ENCODE peak calls at places on chromosomes 6 and 20, in five cellular contexts. J, L, X, O and B are unnamed samples.

GRCh38 chr6:33547499-33547898 is 32.6 kb downstream of the BAK1 start:
- DNase-seq in J (no peak), L (no peak), X (no peak), O (no peak), B (no peak)

GRCh38 chr6:37501632-37502466 is 2.2 kb upstream of the CCDC167 start:
- DNase-seq in J (no peak), L (no peak), X (no peak), O (no peak), B (no peak)

GRCh38 chr6:131958551-131959470 is 7.6 kb upstream of the CCN2 start:
- DNase-seq in J (no peak), L (no peak), X (peak; percentile 57), O (peak; percentile 72), B (no peak)

GRCh38 chr6:144219056-144219685 is 66.0 kb upstream of the UTRN start:
- DNase-seq in J (no peak), L (no peak), X (no peak), O (peak; percentile 56), B (no peak)

GRCh38 chr6:43823879-43824740 is 54.1 kb downstream of the VEGFA start:
- DNase-seq in J (no peak), L (no peak), X (peak; percentile 87), O (peak; percentile 84), B (no peak)

GRCh38 chr6:79604583-79605037 is 26.5 kb upstream of the SH3BGRL2 start:
- DNase-seq in J (no peak), L (peak; percentile 16), X (no peak), O (peak; percentile 63), B (no peak)

GRCh38 chr6:14123331-14124105 is 5.9 kb downstream of the CD83 start:
- DNase-seq in J (no peak), L (no peak), X (no peak), O (no peak), B (no peak)

GRCh38 chr20:63978319-63979220 is 872 bp downstream of the SAMD10 start:
- DNase-seq in J (peak; percentile 82), L (no peak), X (peak; percentile 89), O (peak; percentile 90), B (no peak)

GRCh38 chr6:28458577-28458976 is 15.3 kb upstream of the ZSCAN23 start:
- DNase-seq in J (no peak), L (no peak), X (no peak), O (no peak), B (no peak)

GRCh38 chr6:3561745-3562144 is 104.9 kb upstream of the SLC22A23 start:
- DNase-seq in J (no peak), L (no peak), X (no peak), O (peak; percentile 30), B (no peak)

GRCh38 chr6:42720739-42721138 is 1.7 kb downstream of the PRPH2 start:
- DNase-seq in J (no peak), L (no peak), X (no peak), O (no peak), B (no peak)

GRCh38 chr20:53934421-53935352 is 135.7 kb downstream of the BCAS1 start:
- DNase-seq in J (peak; percentile 60), L (no peak), X (no peak), O (no peak), B (no peak)

GRCh38 chr6:31170600-31170881 is at the start of gene POU5F1:
- DNase-seq in J (no peak), L (no peak), X (no peak), O (no peak), B (no peak)

GRCh38 chr6:130424704-130425103 is 58.9 kb downstream of the TMEM200A start:
- DNase-seq in J (no peak), L (no peak), X (no peak), O (no peak), B (no peak)
- H3K27ac ChIP-seq in J (no peak overlapping the region), L (no peak overlapping the region), X (no peak overlapping the region), O (no peak overlapping the region), B (no peak overlapping the region)

GRCh38 chr20:57439993-57440392 is 48.8 kb downstream of the RBM38 start:
- DNase-seq in J (no peak), L (no peak), X (no peak), O (no peak), B (no peak)
- H3K27ac ChIP-seq in J (peak overlapping the region; percentile 92), L (peak overlapping the region; percentile 61), X (peak overlapping the region; percentile 84), O (peak overlapping the region; percentile 67), B (peak overlapping the region; percentile 97)

DNA sequence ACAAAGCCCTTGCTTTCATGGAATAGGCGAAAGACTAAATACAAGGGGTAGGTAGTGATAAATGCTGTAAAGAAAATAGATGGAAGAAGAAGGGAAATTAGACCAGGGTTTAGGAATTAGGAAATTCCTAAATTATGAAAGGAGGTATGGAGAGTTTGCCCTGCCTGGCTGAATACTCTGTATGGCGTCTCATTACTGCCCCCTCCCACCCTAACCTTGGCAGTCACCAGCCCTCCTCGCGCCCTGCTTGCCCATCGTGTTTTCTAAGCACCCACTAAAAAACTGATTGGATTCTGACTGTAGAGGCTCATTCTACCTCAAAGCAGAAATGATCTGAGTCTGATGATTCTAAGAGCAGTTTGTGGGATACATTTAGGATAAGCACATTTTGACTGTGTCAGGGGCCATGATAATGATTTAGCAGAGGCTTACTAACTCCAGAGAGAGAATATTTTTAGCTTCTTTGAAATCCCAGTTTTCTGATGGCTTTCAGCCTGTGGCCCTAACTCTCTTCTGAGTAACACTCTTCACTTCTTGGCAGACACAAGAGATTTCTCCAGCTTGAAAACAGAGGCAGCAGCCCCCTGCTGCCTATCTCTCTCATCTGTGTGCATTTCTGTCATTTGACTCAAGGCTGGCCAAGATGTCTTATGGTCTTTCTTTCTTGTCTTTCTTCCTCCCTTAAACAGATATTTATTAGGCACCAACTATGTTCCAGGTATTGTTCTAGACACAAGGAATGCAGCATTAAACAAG is 1.4 kb upstream of the CHD6 start:
- DNase-seq in J (no peak), L (no peak), X (no peak), O (no peak), B (no peak)
- H3K27ac ChIP-seq in J (peak overlapping the region; percentile 24), L (no peak overlapping the region), X (peak overlapping the region; percentile 52), O (peak overlapping the region; percentile 5), B (no peak overlapping the region)

GRCh38 chr20:50506270-50506579 is 4.0 kb upstream of the PTPN1 start:
- DNase-seq in J (no peak), L (no peak), X (no peak), O (no peak), B (no peak)

GRCh38 chr20:50496773-50497375 is 13.3 kb upstream of the PTPN1 start:
- DNase-seq in J (no peak), L (no peak), X (no peak), O (no peak), B (no peak)

GRCh38 chr20:50504231-50504823 is 5.9 kb upstream of the PTPN1 start:
- DNase-seq in J (no peak), L (no peak), X (no peak), O (no peak), B (no peak)

GRCh38 chr20:50501970-50502745 is 8.0 kb upstream of the PTPN1 start:
- DNase-seq in J (no peak), L (no peak), X (no peak), O (no peak), B (no peak)
- H3K27ac ChIP-seq in J (peak overlapping the region; percentile 59), L (peak overlapping the region; percentile 52), X (peak overlapping the region; percentile 82), O (peak overlapping the region; percentile 78), B (peak overlapping the region; percentile 34)

DNA sequence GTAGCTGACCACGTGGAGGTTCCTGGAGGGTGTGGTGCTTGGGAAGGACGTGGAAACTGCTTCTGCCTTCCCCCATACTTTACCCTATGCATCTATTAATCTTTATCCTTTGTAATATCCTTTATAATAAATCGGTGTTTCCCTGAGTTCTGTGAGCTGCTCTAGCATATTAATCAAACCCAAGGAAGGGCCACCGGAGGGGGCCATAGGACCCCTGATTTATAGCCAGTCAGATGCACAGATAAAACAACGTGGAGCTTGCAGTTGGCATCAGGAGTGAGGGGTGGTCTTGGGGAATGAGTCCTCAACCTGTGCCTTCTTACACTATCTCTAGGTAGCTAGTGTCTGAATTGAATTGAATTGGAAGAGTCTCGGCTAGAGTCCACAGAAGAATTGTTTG is 36.5 kb upstream of the TFAP2A start:
- DNase-seq in J (no peak), L (no peak), X (no peak), O (no peak), B (no peak)
- H3K27ac ChIP-seq in J (no peak overlapping the region), L (no peak overlapping the region), X (no peak overlapping the region), O (no peak overlapping the region), B (no peak overlapping the region)

GRCh38 chr6:158026901-158027589 is 45.4 kb downstream of the SYNJ2 start:
- DNase-seq in J (no peak), L (no peak), X (no peak), O (peak; percentile 6), B (no peak)
- H3K27ac ChIP-seq in J (peak overlapping the region; percentile 86), L (peak overlapping the region; percentile 97), X (peak overlapping the region; percentile 70), O (peak overlapping the region; percentile 85), B (peak overlapping the region; percentile 73)